ENCODE peak calls at places on chromosomes 4 and X, in nine cellular contexts. R is HT-29, Z is stomach, F is keratinocyte, X is SK-N-SH, J is hepatic stellate cell, M is upper lobe of right lung, L is M059J, K is activated T-helper 1 cell treated with Interleukin-2 at 50 U/mL for 16 hours. T is an unnamed sample.

GRCh38 chr4:176102414-176102813 is 36.8 kb downstream of the WDR17 start:
- DNase-seq in R (no peak), Z (no peak), F (no peak), X (no peak), J (no peak), M (no peak), L (no peak), K (no peak), T (no peak)

GRCh38 chr4:88443486-88443885 is 13.4 kb upstream of the HERC5 start:
- DNase-seq in R (no peak), Z (no peak), F (no peak), X (no peak), J (no peak), M (no peak), L (no peak), K (no peak), T (no peak)

GRCh38 chr4:112552668-112553067 is 36.7 kb upstream of the NEUROG2 start:
- DNase-seq in R (peak; percentile 12), Z (no peak), F (no peak), X (no peak), J (peak; percentile 13), M (no peak), L (peak; percentile 49), K (no peak), T (no peak)

GRCh38 chrX:131081772-131082755 is 23.9 kb downstream of the ARHGAP36 start:
- DNase-seq in R (no peak), Z (no peak), F (no peak), X (no peak), J (no peak), M (no peak), L (no peak), K (no peak), T (no peak)

GRCh38 chr4:111776546-111776945 is 368.7 kb upstream of the FAM241A start:
- DNase-seq in R (no peak), Z (no peak), F (no peak), X (no peak), J (no peak), M (no peak), L (peak; percentile 36), K (no peak), T (no peak)

GRCh38 chrX:154596290-154596929 is 11.5 kb downstream of the CTAG1A start:
- DNase-seq in R (no peak), Z (no peak), F (peak; percentile 85), X (no peak), J (no peak), M (no peak), L (peak; percentile 98), K (no peak), T (no peak)

GRCh38 chr4:74228691-74229640 is 71.0 kb downstream of the MTHFD2L start:
- DNase-seq in R (peak; percentile 89), Z (peak; percentile 79), F (peak; percentile 57), X (peak; percentile 30), J (no peak), M (peak; percentile 70), L (peak; percentile 70), K (peak; percentile 39), T (peak; percentile 41)

GRCh38 chr4:109378076-109378475 is 55.5 kb upstream of the SEC24B start:
- DNase-seq in R (no peak), Z (no peak), F (no peak), X (no peak), J (no peak), M (no peak), L (no peak), K (no peak), T (no peak)